ENCODE peak calls at places on chromosomes 13 and 19, in four cellular contexts. H is WTC11, N is SK-N-SH, Q is K562. X is an unnamed sample.

GRCh38 chr19:49946415-49946814 is 14.6 kb downstream of the SIGLEC11 start:
- DNase-seq in H (no peak), N (no peak), Q (no peak), X (no peak)

GRCh38 chr19:28466107-28467045 is 746.6 kb downstream of the UQCRFS1 start:
- DNase-seq in H (peak), N (peak), Q (peak), X (no peak)

GRCh38 chr13:42967660-42968059 is 24.4 kb downstream of the EPSTI1 start:
- DNase-seq in H (no peak), N (no peak), Q (no peak), X (no peak)

GRCh38 chr19:4889034-4889825 is 13.5 kb downstream of the ARRDC5 start:
- DNase-seq in H (no peak), N (no peak), Q (no peak), X (no peak)

GRCh38 chr19:16532440-16533273 is 9.6 kb downstream of the CHERP start:
- DNase-seq in H (no peak), N (no peak), Q (peak), X (no peak)

GRCh38 chr13:114241918-114242317 is 7.2 kb downstream of the CDC16 start:
- DNase-seq in H (no peak), N (no peak), Q (no peak), X (no peak)

GRCh38 chr13:80814541-80814940 is 473.6 kb upstream of the SPRY2 start:
- DNase-seq in H (no peak), N (no peak), Q (no peak), X (no peak)

GRCh38 chr19:20038358-20039202 is 725 bp downstream of the ZNF682 start:
- DNase-seq in H (no peak), N (no peak), Q (no peak), X (no peak)

GRCh38 chr13:86108334-86108733 is 309.1 kb upstream of the SLITRK6 start:
- DNase-seq in H (no peak), N (no peak), Q (no peak), X (no peak)

GRCh38 chr19:9205506-9206113 is 13.8 kb downstream of the OR7D4 start:
- DNase-seq in H (peak), N (peak), Q (peak), X (peak)

GRCh38 chr19:52664461-52664860 is 26.3 kb upstream of the ZNF83 start:
- DNase-seq in H (peak), N (peak), Q (peak), X (no peak)

GRCh38 chr19:13299838-13300237 is 149.6 kb downstream of the IER2 start:
- DNase-seq in H (peak), N (no peak), Q (no peak), X (no peak)

GRCh38 chr13:30382836-30383525 is 39.3 kb upstream of the UBE2L5 start:
- DNase-seq in H (no peak), N (no peak), Q (no peak), X (no peak)

GRCh38 chr13:51276684-51277083 is 54.5 kb downstream of the FAM124A start:
- DNase-seq in H (no peak), N (no peak), Q (no peak), X (peak)

GRCh38 chr19:7868671-7869452 is 5.3 kb downstream of the PRR36 start:
- DNase-seq in H (peak), N (peak), Q (peak), X (peak)

GRCh38 chr19:49374665-49375434 is 11.2 kb downstream of the DKKL1 start:
- DNase-seq in H (no peak), N (peak), Q (no peak), X (no peak)

GRCh38 chr19:39038098-39038497 is 5.7 kb upstream of the FBXO27 start:
- DNase-seq in H (peak), N (peak), Q (peak), X (no peak)

GRCh38 chr13:98141938-98142426 is 912 bp upstream of the FARP1 start:
- DNase-seq in H (peak), N (peak), Q (no peak), X (no peak)

GRCh38 chr19:41299755-41300089 is 10.2 kb upstream of the CCDC97 start:
- DNase-seq in H (no peak), N (no peak), Q (no peak), X (no peak)

GRCh38 chr19:29528946-29529645 is 3.3 kb downstream of the VSTM2B start:
- DNase-seq in H (peak), N (no peak), Q (no peak), X (no peak)

GRCh38 chr19:48925240-48925843 is 8.2 kb upstream of the DHDH start:
- DNase-seq in H (no peak), N (no peak), Q (no peak), X (no peak)

GRCh38 chr19:4909172-4909896 is at the start of gene UHRF1:
- DNase-seq in H (no peak), N (peak), Q (peak), X (peak)

GRCh38 chr19:4328243-4328990 is 10.2 kb downstream of the STAP2 start:
- DNase-seq in H (peak), N (peak), Q (peak), X (peak)

GRCh38 chr13:47258384-47258783 is 361.5 kb upstream of the HTR2A start:
- DNase-seq in H (no peak), N (no peak), Q (no peak), X (no peak)

GRCh38 chr13:39415403-39415802 is 187.6 kb downstream of the LHFPL6 start:
- DNase-seq in H (peak), N (peak), Q (no peak), X (no peak)

GRCh38 chr19:48992571-48993174 is 436 bp downstream of the GYS1 start:
- DNase-seq in H (no peak), N (peak), Q (peak), X (no peak)

GRCh38 chr13:30639671-30640070 is 22.0 kb downstream of the USPL1 start:
- DNase-seq in H (no peak), N (no peak), Q (no peak), X (no peak)

GRCh38 chr19:50695251-50696064 is 24.1 kb downstream of the SHANK1 start:
- DNase-seq in H (peak), N (peak), Q (peak), X (no peak)

GRCh38 chr19:53664760-53665159 is 33.0 kb downstream of the DPRX start:
- DNase-seq in H (peak), N (no peak), Q (no peak), X (no peak)

GRCh38 chr19:11479470-11480080 is 1.3 kb downstream of the ELAVL3 start:
- DNase-seq in H (peak), N (peak), Q (peak), X (peak)

GRCh38 chr13:36454121-36454520 is 21.8 kb downstream of the CCNA1 start:
- DNase-seq in H (no peak), N (no peak), Q (no peak), X (no peak)

GRCh38 chr19:41863209-41863931 is 3.3 kb downstream of the RPS19 start:
- DNase-seq in H (no peak), N (no peak), Q (no peak), X (no peak)

GRCh38 chr19:45163156-45163555 is 2.4 kb upstream of the NKPD1 start:
- DNase-seq in H (no peak), N (no peak), Q (no peak), X (no peak)

GRCh38 chr19:45162464-45163143 is 1.8 kb upstream of the NKPD1 start:
- DNase-seq in H (no peak), N (no peak), Q (no peak), X (no peak)

GRCh38 chr19:45163751-45164150 is 3.0 kb upstream of the NKPD1 start:
- DNase-seq in H (no peak), N (no peak), Q (no peak), X (no peak)

GRCh38 chr19:45160870-45161714 is at the start of gene NKPD1:
- DNase-seq in H (peak), N (no peak), Q (no peak), X (no peak)

GRCh38 chr19:45161715-45162463 is 1.1 kb upstream of the NKPD1 start:
- DNase-seq in H (peak), N (peak), Q (peak), X (peak)
- TF ChIP-seq TEAD4 in H (no peak), N (no peak), Q (no peak), X (no peak)

GRCh38 chr13:99796175-99796819 is 175.3 kb downstream of the ZIC5 start:
- DNase-seq in H (peak), N (no peak), Q (peak), X (peak)
- TF ChIP-seq TEAD4 in H (peak), N (no peak), Q (no peak), X (no peak)

DNA sequence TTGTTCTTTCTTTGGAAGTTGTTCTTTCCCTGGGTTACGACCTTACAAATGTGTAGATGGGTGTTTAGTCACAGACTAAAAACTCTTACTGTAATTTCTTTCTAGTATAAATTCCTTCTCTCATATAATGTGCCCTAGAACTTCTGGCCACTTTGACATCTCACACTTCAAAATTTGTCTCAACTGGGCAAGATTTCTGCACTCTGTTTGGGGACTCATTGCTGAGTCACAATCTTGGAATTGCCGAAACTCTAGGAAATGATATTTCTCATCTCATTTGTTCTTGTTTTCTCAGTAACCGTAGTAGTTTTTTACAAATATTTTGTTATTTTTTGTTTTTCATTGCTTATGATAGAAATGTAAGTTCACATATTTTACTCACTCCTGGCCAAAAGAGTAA is 2523.2 kb upstream of the PCDH20 start:
- DNase-seq in H (no peak), N (no peak), Q (no peak), X (no peak)
- TF ChIP-seq TEAD4 in H (no peak), N (no peak), Q (no peak), X (no peak)

GRCh38 chr13:25945596-25945995 is 106.2 kb downstream of the SHISA2 start:
- DNase-seq in H (no peak), N (peak), Q (no peak), X (no peak)
- TF ChIP-seq TEAD4 in H (no peak), N (no peak), Q (no peak), X (no peak)